ENCODE peak calls at places on chromosomes 5 and 9, in nine cellular contexts. U is kidney tubule cell; H is iris pigment epithelial cell; M is choroid plexus epithelial cell; L is NCI-H1105; O is C1 segment of cervical spinal cord; D is HEK293T; P is stimulated activated naive B cell treated with anti-CD40 and anti-IgM and Interleukin-4, amounts not matched to agents 10 μg/mL and 1 μg/mL and 100 μg/mL, for 72 hours; Z is NCI-H2029 treated with DMSO at 0.1 percent for 48 hours. Q is an unnamed sample.

GRCh38 chr5:22063717-22064116 is 789.4 kb downstream of the CDH12 start:
- DNase-seq in U (no peak), H (no peak), M (no peak), L (no peak), O (no peak), D (no peak), P (no peak), Z (no peak), Q (no peak)

GRCh38 chr5:78738693-78739300 is 90.2 kb upstream of the LHFPL2 start:
- DNase-seq in U (peak; percentile 47), H (no peak), M (no peak), L (no peak), O (no peak), D (no peak), P (no peak), Z (peak; percentile 70), Q (no peak)

GRCh38 chr5:61232490-61232889 is 70.2 kb upstream of the SMIM15 start:
- DNase-seq in U (no peak), H (no peak), M (peak; percentile 12), L (no peak), O (no peak), D (no peak), P (no peak), Z (no peak), Q (no peak)

GRCh38 chr9:7561527-7561926 is 238.1 kb downstream of the DMAC1 start:
- DNase-seq in U (no peak), H (no peak), M (no peak), L (no peak), O (no peak), D (no peak), P (no peak), Z (no peak), Q (no peak)

GRCh38 chr5:124651663-124652513 is 94.6 kb downstream of the ZNF608 start:
- DNase-seq in U (peak; percentile 80), H (peak; percentile 85), M (peak; percentile 85), L (peak; percentile 56), O (peak; percentile 88), D (peak; percentile 79), P (peak; percentile 72), Z (peak; percentile 68), Q (no peak)

GRCh38 chr5:125196479-125197183 is 450.2 kb upstream of the ZNF608 start:
- DNase-seq in U (no peak), H (no peak), M (no peak), L (peak; percentile 32), O (no peak), D (no peak), P (no peak), Z (peak; percentile 14), Q (no peak)

GRCh38 chr5:151632524-151632923 is 41.4 kb upstream of the FAT2 start:
- DNase-seq in U (peak; percentile 33), H (no peak), M (peak; percentile 26), L (no peak), O (no peak), D (no peak), P (no peak), Z (no peak), Q (no peak)

GRCh38 chr9:8071445-8071798 is 271.8 kb upstream of the DMAC1 start:
- DNase-seq in U (no peak), H (no peak), M (no peak), L (no peak), O (no peak), D (no peak), P (no peak), Z (no peak), Q (no peak)

GRCh38 chr9:107907261-107907660 is 417.7 kb upstream of the KLF4 start:
- DNase-seq in U (no peak), H (no peak), M (no peak), L (no peak), O (no peak), D (no peak), P (no peak), Z (no peak), Q (no peak)

GRCh38 chr9:126436545-126437269 is 110.1 kb downstream of the MVB12B start:
- DNase-seq in U (peak; percentile 23), H (no peak), M (no peak), L (no peak), O (no peak), D (no peak), P (no peak), Z (no peak), Q (no peak)

GRCh38 chr9:111038336-111039202 is at the start of gene LPAR1:
- DNase-seq in U (peak; percentile 57), H (peak; percentile 60), M (peak; percentile 66), L (no peak), O (peak; percentile 74), D (peak; percentile 42), P (no peak), Z (no peak), Q (peak; percentile 81)

GRCh38 chr5:3393122-3393963 is 202.3 kb upstream of the IRX1 start:
- DNase-seq in U (no peak), H (no peak), M (no peak), L (no peak), O (no peak), D (no peak), P (no peak), Z (no peak), Q (no peak)

GRCh38 chr9:134317431-134318414 is 8.5 kb upstream of the RXRA start:
- DNase-seq in U (no peak), H (no peak), M (no peak), L (no peak), O (no peak), D (no peak), P (no peak), Z (no peak), Q (peak; percentile 42)

GRCh38 chr9:89623925-89624420 is 19.2 kb downstream of the GADD45G start:
- DNase-seq in U (no peak), H (no peak), M (no peak), L (peak; percentile 88), O (peak; percentile 61), D (no peak), P (no peak), Z (no peak), Q (no peak)

GRCh38 chr5:77863181-77863580 is 87.0 kb upstream of the TBCA start:
- DNase-seq in U (no peak), H (no peak), M (no peak), L (no peak), O (no peak), D (no peak), P (no peak), Z (no peak), Q (no peak)

GRCh38 chr5:71943874-71944273 is 163.4 kb upstream of the MAP1B start:
- DNase-seq in U (no peak), H (no peak), M (no peak), L (no peak), O (no peak), D (no peak), P (no peak), Z (no peak), Q (no peak)

GRCh38 chr5:153546566-153546965 is 56.1 kb downstream of the GRIA1 start:
- DNase-seq in U (no peak), H (peak; percentile 45), M (peak; percentile 36), L (no peak), O (no peak), D (no peak), P (no peak), Z (no peak), Q (no peak)

GRCh38 chr9:99859395-99859980 is 37.8 kb downstream of the NR4A3 start:
- DNase-seq in U (no peak), H (peak; percentile 42), M (no peak), L (no peak), O (no peak), D (no peak), P (no peak), Z (no peak), Q (no peak)

GRCh38 chr5:7745882-7746735 is 104.8 kb downstream of the CFAP90 start:
- DNase-seq in U (peak; percentile 68), H (peak; percentile 63), M (peak; percentile 83), L (peak; percentile 82), O (peak; percentile 16), D (peak; percentile 63), P (peak; percentile 4), Z (peak; percentile 51), Q (peak; percentile 65)

GRCh38 chr5:176714067-176714466 is 66.8 kb downstream of the TSPAN17 start:
- DNase-seq in U (peak; percentile 23), H (peak; percentile 22), M (no peak), L (no peak), O (no peak), D (no peak), P (no peak), Z (no peak), Q (no peak)

GRCh38 chr5:102815084-102815483 is 60.0 kb downstream of the PAM start:
- DNase-seq in U (no peak), H (no peak), M (no peak), L (no peak), O (no peak), D (no peak), P (no peak), Z (no peak), Q (no peak)

GRCh38 chr5:14810282-14810681 is 61.3 kb downstream of the ANKH start:
- DNase-seq in U (no peak), H (no peak), M (no peak), L (no peak), O (no peak), D (no peak), P (no peak), Z (no peak), Q (no peak)

GRCh38 chr9:72896439-72896838 is 56.4 kb downstream of the ALDH1A1 start:
- DNase-seq in U (no peak), H (no peak), M (no peak), L (no peak), O (no peak), D (no peak), P (no peak), Z (no peak), Q (no peak)

Q was measured in amniotic stem cell.